ENCODE peak calls at places on chromosomes 6 and 20, in seven cellular contexts. R is GM20000; B is NCI-H187; Y is midbrain; O is stimulated activated CD4-positive, alpha-beta T cell treated with anti-CD3 and anti-CD28 coated beads, Interleukin-4, amount 100 ng/mL, for 24 hours; S is AG04450; U is M059J. T is an unnamed sample.

GRCh38 chr6:138044458-138044857 is 62.8 kb downstream of the PERP start:
- DNase-seq in R (no peak), B (no peak), Y (no peak), O (no peak), S (no peak), U (peak), T (no peak)

GRCh38 chr20:2093200-2093781 is 8.3 kb upstream of the STK35 start:
- DNase-seq in R (peak), B (no peak), Y (no peak), O (no peak), S (no peak), U (peak), T (no peak)

GRCh38 chr6:129124334-129124733 is 241.4 kb downstream of the LAMA2 start:
- DNase-seq in R (no peak), B (no peak), Y (no peak), O (no peak), S (no peak), U (no peak), T (no peak)

GRCh38 chr6:16823700-16824352 is 62.6 kb upstream of the ATXN1 start:
- DNase-seq in R (no peak), B (no peak), Y (no peak), O (no peak), S (no peak), U (no peak), T (no peak)

GRCh38 chr20:14716251-14716650 is 378.8 kb upstream of the FLRT3 start:
- DNase-seq in R (no peak), B (no peak), Y (no peak), O (no peak), S (no peak), U (no peak), T (no peak)

GRCh38 chr20:10667077-10667401 is 6.8 kb downstream of the JAG1 start:
- DNase-seq in R (no peak), B (no peak), Y (no peak), O (no peak), S (no peak), U (peak), T (peak)

GRCh38 chr6:114342826-114343781 is at the start of gene HS3ST5:
- DNase-seq in R (peak), B (no peak), Y (peak), O (no peak), S (no peak), U (peak), T (peak)

GRCh38 chr6:12418946-12419345 is 128.8 kb downstream of the EDN1 start:
- DNase-seq in R (no peak), B (no peak), Y (no peak), O (no peak), S (no peak), U (no peak), T (peak)

GRCh38 chr20:61912665-61913422 is 152.8 kb downstream of the TAF4 start:
- DNase-seq in R (peak), B (no peak), Y (no peak), O (no peak), S (no peak), U (no peak), T (no peak)

GRCh38 chr6:151089916-151090443 is 149.8 kb upstream of the AKAP12 start:
- DNase-seq in R (no peak), B (peak), Y (no peak), O (no peak), S (no peak), U (no peak), T (no peak)

GRCh38 chr20:54416770-54417169 is 58.6 kb upstream of the DOK5 start:
- DNase-seq in R (no peak), B (no peak), Y (no peak), O (no peak), S (no peak), U (no peak), T (no peak)

T was measured in fibroblast of lung.